ENCODE peak calls at places on chromosomes 2 and 18, in six cellular contexts. E, G, B, Q, V and D are unnamed samples.

GRCh38 chr18:32040936-32041335 is 22.3 kb downstream of the RNF125 start:
- DNase-seq in E (no peak), G (no peak), B (no peak), Q (peak), V (no peak), D (no peak)

GRCh38 chr2:119649364-119649917 is 29.6 kb upstream of the TMEM177 start:
- DNase-seq in E (no peak), G (no peak), B (no peak), Q (no peak), V (peak), D (no peak)

GRCh38 chr2:200406379-200406778 is 99.9 kb downstream of the SPATS2L start:
- DNase-seq in E (no peak), G (no peak), B (no peak), Q (no peak), V (no peak), D (no peak)

GRCh38 chr2:53632714-53633113 is 134.9 kb upstream of the CHAC2 start:
- DNase-seq in E (no peak), G (no peak), B (no peak), Q (no peak), V (peak), D (no peak)

GRCh38 chr18:59996370-59996966 is 96.7 kb downstream of the PMAIP1 start:
- DNase-seq in E (no peak), G (peak), B (peak), Q (no peak), V (peak), D (peak)

GRCh38 chr2:227849906-227850305 is 21.5 kb upstream of the DAW1 start:
- DNase-seq in E (no peak), G (no peak), B (no peak), Q (no peak), V (peak), D (no peak)

GRCh38 chr18:62751341-62751821 is 36.0 kb downstream of the PHLPP1 start:
- DNase-seq in E (no peak), G (no peak), B (peak), Q (no peak), V (no peak), D (peak)

GRCh38 chr2:43312751-43313641 is 86.6 kb upstream of the ZFP36L2 start:
- DNase-seq in E (no peak), G (peak), B (no peak), Q (no peak), V (peak), D (peak)

GRCh38 chr2:7835693-7836680 is 845.9 kb upstream of the ID2 start:
- DNase-seq in E (no peak), G (no peak), B (no peak), Q (no peak), V (peak), D (no peak)

GRCh38 chr2:136086253-136087016 is 31.5 kb downstream of the CXCR4 start:
- DNase-seq in E (no peak), G (no peak), B (no peak), Q (no peak), V (no peak), D (no peak)

GRCh38 chr2:10039658-10040410 is 3.5 kb upstream of the KLF11 start:
- DNase-seq in E (no peak), G (no peak), B (no peak), Q (no peak), V (peak), D (no peak)